ENCODE peak calls at places on chromosomes 12 and 14, in seven cellular contexts. L, K, Q, E, F, O and V are unnamed samples.

GRCh38 chr12:106018286-106018685 is 120.5 kb downstream of the NUAK1 start:
- DNase-seq in E (no peak), K (no peak), F (no peak), O (no peak), L (no peak), Q (no peak), V (no peak)

GRCh38 chr12:57001448-57001906 is 4.9 kb downstream of the ZBTB39 start:
- DNase-seq in O (no peak), L (peak), E (peak), K (peak), Q (no peak), F (peak), V (no peak)

GRCh38 chr14:102317564-102318248 is 1.8 kb upstream of the ZNF839 start:
- DNase-seq in Q (no peak), E (peak), K (no peak), F (no peak), O (no peak), L (peak), V (no peak)

GRCh38 chr14:105151131-105151837 is 17.3 kb downstream of the JAG2 start:
- DNase-seq in F (no peak), E (peak), L (no peak), Q (no peak), O (no peak), K (no peak), V (no peak)

GRCh38 chr12:50824914-50825313 is 17.8 kb upstream of the TMPRSS12 start:
- DNase-seq in K (no peak), O (no peak), Q (no peak), E (no peak), F (no peak), L (no peak), V (no peak)

GRCh38 chr14:96762650-96763049 is 34.5 kb upstream of the VRK1 start:
- DNase-seq in L (peak), E (no peak), O (peak), K (no peak), F (no peak), Q (peak), V (no peak)

GRCh38 chr12:11650697-11651281 is 1.3 kb downstream of the ETV6 start:
- DNase-seq in E (no peak), Q (no peak), L (peak), K (no peak), F (no peak), O (no peak), V (no peak)

GRCh38 chr14:44204061-44204815 is 302.8 kb downstream of the FSCB start:
- DNase-seq in F (no peak), E (no peak), Q (no peak), L (no peak), O (no peak), K (no peak), V (no peak)

GRCh38 chr12:15497621-15498285 is 175.4 kb downstream of the PTPRO start:
- DNase-seq in O (no peak), K (no peak), F (no peak), E (no peak), L (no peak), Q (no peak), V (no peak)

GRCh38 chr12:123714302-123714627 is 2.1 kb downstream of the ATP6V0A2 start:
- DNase-seq in Q (no peak), F (peak), O (no peak), K (no peak), L (no peak), E (no peak), V (no peak)

GRCh38 chr12:53005215-53005985 is 856 bp upstream of the EIF4B start:
- DNase-seq in Q (no peak), F (no peak), O (no peak), E (peak), L (no peak), K (peak), V (no peak)

GRCh38 chr12:32917094-32917611 is 20.6 kb upstream of the PKP2 start:
- DNase-seq in K (no peak), F (no peak), O (no peak), E (no peak), Q (no peak), L (peak), V (peak)

GRCh38 chr12:70661762-70662161 is 24.5 kb upstream of the PTPRB start:
- DNase-seq in K (no peak), O (no peak), L (peak), Q (peak), E (no peak), F (no peak), V (no peak)

GRCh38 chr12:118611295-118611694 is 234.9 kb downstream of the SUDS3 start:
- DNase-seq in F (no peak), L (no peak), E (no peak), O (no peak), K (peak), Q (no peak), V (no peak)

GRCh38 chr12:6961695-6962284 is 8.7 kb downstream of the PHB2 start:
- DNase-seq in F (peak), L (peak), K (peak), Q (no peak), E (peak), O (peak), V (peak)

GRCh38 chr14:58280954-58281787 is 17.2 kb upstream of the ARID4A start:
- DNase-seq in K (no peak), O (no peak), L (peak), F (no peak), Q (peak), E (no peak), V (peak)

GRCh38 chr14:68719634-68720384 is 73.1 kb downstream of the ZFP36L1 start:
- DNase-seq in K (no peak), Q (no peak), L (no peak), O (no peak), F (no peak), E (no peak), V (no peak)

GRCh38 chr12:95529693-95530225 is 21.5 kb downstream of the USP44 start:
- DNase-seq in K (no peak), E (no peak), Q (no peak), F (no peak), L (peak), O (no peak), V (no peak)

GRCh38 chr12:9761407-9761736 is 671 bp upstream of the CD69 start:
- DNase-seq in F (no peak), L (no peak), Q (no peak), K (no peak), E (no peak), O (no peak), V (no peak)

GRCh38 chr12:41089438-41089837 is 98.7 kb upstream of the PDZRN4 start:
- DNase-seq in L (no peak), O (no peak), K (no peak), F (no peak), Q (no peak), E (no peak), V (no peak)

GRCh38 chr12:100163416-100164152 is 20.9 kb upstream of the BLTP3B start:
- DNase-seq in F (peak), Q (no peak), K (peak), E (peak), L (peak), O (peak), V (no peak)

GRCh38 chr12:49928476-49928875 is 22.1 kb upstream of the AQP2 start:
- DNase-seq in Q (no peak), O (no peak), E (no peak), K (no peak), L (no peak), F (no peak), V (no peak)

GRCh38 chr14:73753887-73754880 is 40.0 kb upstream of the PNMA1 start:
- DNase-seq in K (no peak), O (no peak), L (peak), Q (no peak), F (peak), E (no peak), V (no peak)

GRCh38 chr12:104091136-104091535 is 26.8 kb downstream of the HCFC2 start:
- DNase-seq in K (no peak), E (no peak), O (no peak), F (no peak), L (no peak), Q (no peak), V (no peak)

GRCh38 chr12:49201595-49202295 is 12.9 kb upstream of the TUBA1A start:
- DNase-seq in K (no peak), E (no peak), Q (no peak), L (peak), F (no peak), O (no peak), V (no peak)

GRCh38 chr12:113861708-113862312 is 104.3 kb downstream of the RBM19 start:
- DNase-seq in K (no peak), E (no peak), L (no peak), Q (no peak), F (no peak), O (no peak), V (no peak)

GRCh38 chr12:92470608-92471021 is 232.2 kb upstream of the PLEKHG7 start:
- DNase-seq in K (no peak), E (no peak), L (no peak), F (peak), Q (no peak), O (no peak), V (no peak)

GRCh38 chr14:80988742-80989429 is 33.5 kb downstream of the TSHR start:
- DNase-seq in Q (no peak), L (peak), E (no peak), O (no peak), K (no peak), F (no peak), V (no peak)

GRCh38 chr12:4432878-4433820 is 12.5 kb downstream of the FGF6 start:
- DNase-seq in Q (no peak), L (no peak), F (no peak), E (peak), O (no peak), K (peak), V (no peak)

GRCh38 chr12:103930787-103931536 is 752 bp downstream of the HSP90B1 start:
- DNase-seq in Q (no peak), K (peak), L (peak), O (no peak), F (peak), E (peak), V (no peak)

GRCh38 chr14:93009471-93010117 is 86.6 kb downstream of the CHGA start:
- DNase-seq in O (no peak), F (no peak), K (no peak), E (peak), L (peak), Q (no peak), V (no peak)

GRCh38 chr12:130139971-130140547 is 22.2 kb upstream of the FZD10 start:
- DNase-seq in E (peak), Q (no peak), O (no peak), K (no peak), F (no peak), L (no peak), V (no peak)

GRCh38 chr12:31620311-31620710 is 29.4 kb upstream of the DENND5B start:
- DNase-seq in F (no peak), K (no peak), L (no peak), Q (no peak), O (no peak), E (no peak), V (no peak)

GRCh38 chr14:24144451-24144850 is 2.0 kb downstream of the PSME2 start:
- DNase-seq in O (no peak), Q (no peak), K (no peak), L (no peak), F (no peak), E (no peak), V (no peak)

GRCh38 chr14:70773182-70773862 is 36.0 kb downstream of the MAP3K9 start:
- DNase-seq in F (no peak), L (no peak), E (no peak), K (no peak), Q (no peak), O (no peak), V (no peak)

GRCh38 chr14:56821807-56822615 is 11.7 kb upstream of the OTX2 start:
- DNase-seq in E (no peak), Q (no peak), L (no peak), K (no peak), F (no peak), O (no peak), V (no peak)

GRCh38 chr14:104865069-104865630 is at the start of gene CEP170B:
- DNase-seq in E (no peak), L (peak), Q (no peak), F (peak), K (no peak), O (no peak), V (no peak)

GRCh38 chr14:101119830-101120571 is 216.5 kb upstream of the RTL1 start:
- DNase-seq in E (peak), O (no peak), Q (no peak), F (peak), L (peak), K (no peak), V (no peak)